ENCODE peak calls at places on chromosomes 7 and 10, in eight cellular contexts. One of them, this sample, is unnamed. For H3K4me1 and H4K20me1, the result is how much of the 10 kb centered on the place peaks cover.

GRCh38 chr7:36723951-36724664 is at the start of gene AOAH:
- DNase-seq in K562: no peak
- DNase-seq in SK-N-SH: no peak
- DNase-seq in endothelial cell of umbilical vein: no peak
- DNase-seq in HCT116: no peak
- DNase-seq in HepG2: no peak
- DNase-seq in GM12878: no peak
- DNase-seq in H1: no peak
- DNase-seq in this sample: no peak

GRCh38 chr10:32348297-32349198 is 1.6 kb upstream of the EPC1 start:
- DNase-seq in K562: peak
- DNase-seq in SK-N-SH: peak
- DNase-seq in endothelial cell of umbilical vein: no peak
- DNase-seq in HCT116: no peak
- DNase-seq in HepG2: no peak
- DNase-seq in GM12878: no peak
- DNase-seq in H1: no peak
- DNase-seq in this sample: no peak

GRCh38 chr7:67758551-67758950 is 761.9 kb downstream of the TYW1 start:
- DNase-seq in K562: no peak
- DNase-seq in SK-N-SH: no peak
- DNase-seq in endothelial cell of umbilical vein: no peak
- DNase-seq in HCT116: no peak
- DNase-seq in HepG2: no peak
- DNase-seq in GM12878: no peak
- DNase-seq in H1: no peak
- DNase-seq in this sample: no peak

GRCh38 chr10:57946833-57947232 is 320.9 kb downstream of the IPMK start:
- DNase-seq in K562: no peak
- DNase-seq in SK-N-SH: no peak
- DNase-seq in endothelial cell of umbilical vein: no peak
- DNase-seq in HCT116: no peak
- DNase-seq in HepG2: no peak
- DNase-seq in GM12878: no peak
- DNase-seq in H1: no peak
- DNase-seq in this sample: no peak

GRCh38 chr7:309586-310228 is 19.7 kb downstream of the FOXL3 start:
- DNase-seq in K562: no peak
- DNase-seq in SK-N-SH: no peak
- DNase-seq in endothelial cell of umbilical vein: no peak
- DNase-seq in HCT116: no peak
- DNase-seq in HepG2: no peak
- DNase-seq in GM12878: no peak
- DNase-seq in H1: no peak
- DNase-seq in this sample: no peak

GRCh38 chr7:42347616-42348015 is 110.6 kb upstream of the GLI3 start:
- DNase-seq in K562: no peak
- DNase-seq in SK-N-SH: no peak
- DNase-seq in endothelial cell of umbilical vein: no peak
- DNase-seq in HCT116: no peak
- DNase-seq in HepG2: no peak
- DNase-seq in GM12878: no peak
- DNase-seq in H1: no peak
- DNase-seq in this sample: no peak

GRCh38 chr7:98420966-98421612 is 20.2 kb upstream of the BAIAP2L1 start:
- DNase-seq in K562: peak
- DNase-seq in SK-N-SH: peak
- DNase-seq in endothelial cell of umbilical vein: peak
- DNase-seq in HCT116: peak
- DNase-seq in HepG2: peak
- DNase-seq in GM12878: no peak
- DNase-seq in H1: peak
- DNase-seq in this sample: peak

GRCh38 chr7:79732535-79732934 is 279.1 kb upstream of the MAGI2 start:
- DNase-seq in K562: no peak
- DNase-seq in SK-N-SH: no peak
- DNase-seq in endothelial cell of umbilical vein: no peak
- DNase-seq in HCT116: no peak
- DNase-seq in HepG2: no peak
- DNase-seq in GM12878: no peak
- DNase-seq in H1: no peak
- DNase-seq in this sample: no peak

GRCh38 chr10:77888356-77888703 is 38.2 kb downstream of the DLG5 start:
- DNase-seq in K562: no peak
- DNase-seq in SK-N-SH: no peak
- DNase-seq in endothelial cell of umbilical vein: no peak
- DNase-seq in HCT116: no peak
- DNase-seq in HepG2: no peak
- DNase-seq in GM12878: no peak
- DNase-seq in H1: no peak
- DNase-seq in this sample: no peak

GRCh38 chr7:50314778-50315177 is 10.3 kb downstream of the IKZF1 start:
- DNase-seq in K562: no peak
- DNase-seq in SK-N-SH: no peak
- DNase-seq in endothelial cell of umbilical vein: no peak
- DNase-seq in HCT116: no peak
- DNase-seq in HepG2: no peak
- DNase-seq in GM12878: no peak
- DNase-seq in H1: peak
- DNase-seq in this sample: peak

GRCh38 chr7:129017933-129018538 is 36.9 kb downstream of the TNPO3 start:
- DNase-seq in K562: no peak
- DNase-seq in SK-N-SH: no peak
- DNase-seq in endothelial cell of umbilical vein: no peak
- DNase-seq in HCT116: no peak
- DNase-seq in HepG2: no peak
- DNase-seq in GM12878: peak
- DNase-seq in H1: no peak
- DNase-seq in this sample: no peak

GRCh38 chr7:121219031-121219430 is 109.8 kb upstream of the WNT16 start:
- DNase-seq in K562: no peak
- DNase-seq in SK-N-SH: no peak
- DNase-seq in endothelial cell of umbilical vein: no peak
- DNase-seq in HCT116: no peak
- DNase-seq in HepG2: no peak
- DNase-seq in GM12878: no peak
- DNase-seq in H1: no peak
- DNase-seq in this sample: no peak

GRCh38 chr7:106588576-106589494 is 72.1 kb downstream of the CCDC71L start:
- DNase-seq in K562: peak
- DNase-seq in SK-N-SH: no peak
- DNase-seq in endothelial cell of umbilical vein: no peak
- DNase-seq in HCT116: no peak
- DNase-seq in HepG2: no peak
- DNase-seq in GM12878: no peak
- DNase-seq in H1: no peak
- DNase-seq in this sample: no peak

GRCh38 chr10:116038259-116038658 is 234.7 kb downstream of the GFRA1 start:
- DNase-seq in K562: no peak
- DNase-seq in SK-N-SH: no peak
- DNase-seq in endothelial cell of umbilical vein: no peak
- DNase-seq in HCT116: no peak
- DNase-seq in HepG2: peak
- DNase-seq in GM12878: no peak
- DNase-seq in H1: no peak
- DNase-seq in this sample: no peak

GRCh38 chr10:27959093-27959715 is 39.7 kb downstream of the ODAD2 start:
- DNase-seq in K562: no peak
- DNase-seq in SK-N-SH: no peak
- DNase-seq in endothelial cell of umbilical vein: no peak
- DNase-seq in HCT116: no peak
- DNase-seq in HepG2: no peak
- DNase-seq in GM12878: no peak
- DNase-seq in H1: no peak
- DNase-seq in this sample: no peak

GRCh38 chr10:69409176-69409495 is 7.6 kb downstream of the TACR2 start:
- DNase-seq in K562: no peak
- DNase-seq in SK-N-SH: no peak
- DNase-seq in endothelial cell of umbilical vein: no peak
- DNase-seq in HCT116: no peak
- DNase-seq in HepG2: no peak
- DNase-seq in GM12878: no peak
- DNase-seq in H1: no peak
- DNase-seq in this sample: no peak

GRCh38 chr10:6423004-6423403 is 157.1 kb downstream of the PRKCQ start:
- DNase-seq in K562: no peak
- DNase-seq in SK-N-SH: no peak
- DNase-seq in endothelial cell of umbilical vein: no peak
- DNase-seq in HCT116: no peak
- DNase-seq in HepG2: no peak
- DNase-seq in GM12878: no peak
- DNase-seq in H1: no peak
- DNase-seq in this sample: no peak

GRCh38 chr10:119521443-119522204 is 20.9 kb downstream of the RGS10 start:
- DNase-seq in K562: no peak
- DNase-seq in SK-N-SH: no peak
- DNase-seq in endothelial cell of umbilical vein: peak
- DNase-seq in HCT116: peak
- DNase-seq in HepG2: peak
- DNase-seq in GM12878: no peak
- DNase-seq in H1: no peak
- DNase-seq in this sample: no peak

GRCh38 chr7:47422631-47423030 is 159.3 kb downstream of the TNS3 start:
- DNase-seq in K562: no peak
- DNase-seq in SK-N-SH: no peak
- DNase-seq in endothelial cell of umbilical vein: no peak
- DNase-seq in HCT116: no peak
- DNase-seq in HepG2: no peak
- DNase-seq in GM12878: no peak
- DNase-seq in H1: no peak
- DNase-seq in this sample: no peak

GRCh38 chr10:17989908-17990767 is 38.4 kb downstream of the SLC39A12 start:
- DNase-seq in K562: no peak
- DNase-seq in SK-N-SH: no peak
- DNase-seq in endothelial cell of umbilical vein: no peak
- DNase-seq in HCT116: peak
- DNase-seq in HepG2: no peak
- DNase-seq in GM12878: peak
- DNase-seq in H1: no peak
- DNase-seq in this sample: no peak

GRCh38 chr10:125208854-125209545 is 48.6 kb upstream of the CTBP2 start:
- DNase-seq in K562: no peak
- DNase-seq in SK-N-SH: no peak
- DNase-seq in endothelial cell of umbilical vein: no peak
- DNase-seq in HCT116: no peak
- DNase-seq in HepG2: no peak
- DNase-seq in GM12878: no peak
- DNase-seq in H1: no peak
- DNase-seq in this sample: no peak

GRCh38 chr7:128841961-128842673 is 11.9 kb downstream of the FLNC start:
- DNase-seq in K562: peak
- DNase-seq in SK-N-SH: peak
- DNase-seq in endothelial cell of umbilical vein: peak
- DNase-seq in HCT116: no peak
- DNase-seq in HepG2: no peak
- DNase-seq in GM12878: no peak
- DNase-seq in H1: peak
- DNase-seq in this sample: peak

DNA sequence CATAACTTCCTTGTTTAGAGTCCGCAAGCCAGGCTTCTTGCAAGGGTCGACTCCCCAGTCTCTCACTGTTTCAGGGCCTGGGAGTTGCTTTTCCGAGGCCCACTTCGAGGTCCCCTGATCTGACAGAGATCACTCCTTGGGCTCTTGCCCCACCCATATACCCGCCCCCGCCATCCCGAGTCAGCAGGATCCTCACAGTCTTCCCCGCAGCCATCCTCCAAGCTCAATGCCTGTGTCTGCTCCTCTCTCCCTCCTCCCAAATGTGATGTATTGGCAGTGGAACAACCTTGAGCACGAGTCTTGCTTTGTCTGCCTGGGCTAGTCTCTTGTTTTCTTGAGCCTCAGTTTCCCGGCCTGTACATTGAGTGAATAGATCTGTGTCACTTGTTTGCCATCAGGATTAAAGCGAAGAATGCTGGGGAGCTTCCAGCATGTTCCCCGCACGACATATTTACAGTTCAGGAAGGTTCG is 2.4 kb upstream of the HMX2 start:
- DNase-seq in K562: no peak
- DNase-seq in SK-N-SH: peak
- DNase-seq in endothelial cell of umbilical vein: no peak
- DNase-seq in HCT116: no peak
- DNase-seq in HepG2: no peak
- DNase-seq in GM12878: no peak
- DNase-seq in H1: no peak
- DNase-seq in this sample: peak
- H3K4me1 ChIP-seq in K562: under half
- H3K4me1 ChIP-seq in SK-N-SH: under half
- H3K4me1 ChIP-seq in endothelial cell of umbilical vein: under half
- H3K4me1 ChIP-seq in HCT116: under half
- H3K4me1 ChIP-seq in HepG2: half or more
- H3K4me1 ChIP-seq in GM12878: under half
- H3K4me1 ChIP-seq in H1: under half
- H3K4me1 ChIP-seq in this sample: half or more

GRCh38 chr7:1915956-1916620 is 246.0 kb downstream of the ELFN1 start:
- DNase-seq in K562: no peak
- DNase-seq in SK-N-SH: no peak
- DNase-seq in endothelial cell of umbilical vein: no peak
- DNase-seq in HCT116: no peak
- DNase-seq in HepG2: no peak
- DNase-seq in GM12878: no peak
- DNase-seq in H1: no peak
- DNase-seq in this sample: no peak
- H4K20me1 ChIP-seq in K562: under half
- H4K20me1 ChIP-seq in SK-N-SH: under half
- H4K20me1 ChIP-seq in endothelial cell of umbilical vein: under half
- H4K20me1 ChIP-seq in HCT116: under half
- H4K20me1 ChIP-seq in HepG2: under half
- H4K20me1 ChIP-seq in GM12878: under half
- H4K20me1 ChIP-seq in H1: under half
- H4K20me1 ChIP-seq in this sample: under half

DNA sequence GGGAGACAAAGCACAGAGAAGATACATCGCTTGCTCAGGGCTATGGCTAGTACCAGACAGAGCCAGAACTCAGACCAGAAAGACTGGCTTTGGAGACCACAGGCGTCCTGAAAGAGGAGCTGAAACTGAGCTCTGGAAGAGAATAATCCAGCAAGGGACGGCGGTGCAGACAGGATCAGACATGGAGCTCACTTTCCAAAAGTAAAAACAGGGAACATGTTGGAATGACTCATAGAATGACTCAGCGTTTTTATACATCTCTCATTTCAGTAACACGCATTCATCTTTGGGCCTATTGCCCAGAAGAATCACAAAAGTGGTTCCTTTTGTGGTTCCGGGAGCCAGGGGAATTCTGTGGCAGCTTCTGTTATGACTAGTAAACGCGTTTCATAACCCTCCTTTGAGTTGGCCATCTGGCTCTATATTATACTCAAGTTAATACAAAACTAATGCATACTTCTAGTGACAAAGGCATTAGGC is 37.2 kb downstream of the PLEKHS1 start:
- DNase-seq in K562: peak
- DNase-seq in SK-N-SH: no peak
- DNase-seq in endothelial cell of umbilical vein: peak
- DNase-seq in HCT116: peak
- DNase-seq in HepG2: no peak
- DNase-seq in GM12878: peak
- DNase-seq in H1: no peak
- DNase-seq in this sample: no peak
- TF ChIP-seq POLR2AphosphoS5 in K562: no peak
- TF ChIP-seq POLR2AphosphoS5 in SK-N-SH: no peak
- TF ChIP-seq POLR2AphosphoS5 in endothelial cell of umbilical vein: no peak
- TF ChIP-seq POLR2AphosphoS5 in HCT116: no peak
- TF ChIP-seq POLR2AphosphoS5 in HepG2: no peak
- TF ChIP-seq POLR2AphosphoS5 in GM12878: no peak
- TF ChIP-seq POLR2AphosphoS5 in H1: no peak
- TF ChIP-seq POLR2AphosphoS5 in this sample: no peak

GRCh38 chr10:73873163-73873842 is 1.1 kb downstream of the CAMK2G start:
- DNase-seq in K562: no peak
- DNase-seq in SK-N-SH: no peak
- DNase-seq in endothelial cell of umbilical vein: no peak
- DNase-seq in HCT116: no peak
- DNase-seq in HepG2: no peak
- DNase-seq in GM12878: no peak
- DNase-seq in H1: no peak
- DNase-seq in this sample: peak
- H3K4me1 ChIP-seq in K562: under half
- H3K4me1 ChIP-seq in SK-N-SH: under half
- H3K4me1 ChIP-seq in endothelial cell of umbilical vein: under half
- H3K4me1 ChIP-seq in HCT116: under half
- H3K4me1 ChIP-seq in HepG2: under half
- H3K4me1 ChIP-seq in GM12878: under half
- H3K4me1 ChIP-seq in H1: under half
- H3K4me1 ChIP-seq in this sample: under half

This sample was measured in GM23338.